ENCODE peak calls at places on chromosomes 12 and 14, in four cellular contexts. E, Q, J and T are unnamed samples.

GRCh38 chr14:101102875-101103274 is 199.4 kb upstream of the RTL1 start:
- DNase-seq in J (no peak), E (peak), Q (no peak), T (no peak)

GRCh38 chr12:3725267-3726115 is 27.4 kb downstream of the CRACR2A start:
- DNase-seq in Q (no peak), E (peak), J (no peak), T (peak)

GRCh38 chr12:104699489-104700194 is 242.9 kb downstream of the CHST11 start:
- DNase-seq in E (peak), Q (no peak), J (no peak), T (no peak)

GRCh38 chr12:82510386-82510785 is 152.1 kb downstream of the METTL25 start:
- DNase-seq in Q (no peak), E (no peak), J (no peak), T (no peak)

GRCh38 chr12:67630373-67631088 is 18.0 kb upstream of the DYRK2 start:
- DNase-seq in Q (no peak), E (no peak), J (peak), T (peak)

GRCh38 chr12:103401421-103401820 is 94.3 kb downstream of the C12orf42 start:
- DNase-seq in Q (no peak), J (no peak), E (no peak), T (peak)

GRCh38 chr14:26896447-26896846 is 298.6 kb upstream of the NOVA1 start:
- DNase-seq in E (peak), Q (no peak), J (peak), T (no peak)

GRCh38 chr12:52965337-52965731 is 16.4 kb downstream of the KRT18 start:
- DNase-seq in Q (no peak), E (no peak), J (no peak), T (no peak)

GRCh38 chr14:73238941-73239340 is 1.6 kb downstream of the PAPLN start:
- DNase-seq in J (no peak), E (no peak), Q (no peak), T (no peak)

GRCh38 chr12:116735951-116736599 is 1.8 kb downstream of the SPRING1 start:
- DNase-seq in E (no peak), Q (no peak), J (no peak), T (no peak)

GRCh38 chr12:18970603-18971002 is 158.9 kb upstream of the PLEKHA5 start:
- DNase-seq in E (no peak), Q (no peak), J (no peak), T (peak)

GRCh38 chr12:90305379-90305778 is 596.7 kb upstream of the ATP2B1 start:
- DNase-seq in J (no peak), Q (no peak), E (no peak), T (no peak)

GRCh38 chr14:43539210-43539609 is 967.9 kb downstream of the FSCB start:
- DNase-seq in E (peak), Q (no peak), J (peak), T (no peak)

GRCh38 chr14:35682802-35683201 is 126.3 kb downstream of the RALGAPA1 start:
- DNase-seq in J (peak), Q (no peak), E (no peak), T (no peak)

GRCh38 chr14:101124860-101125259 is 221.3 kb upstream of the RTL1 start:
- DNase-seq in J (no peak), E (no peak), Q (no peak), T (no peak)

GRCh38 chr14:96666088-96666487 is 131.1 kb upstream of the VRK1 start:
- DNase-seq in J (no peak), E (no peak), Q (no peak), T (no peak)

GRCh38 chr14:100350283-100350926 is 27.3 kb downstream of the SLC25A47 start:
- DNase-seq in Q (no peak), J (no peak), E (no peak), T (no peak)

GRCh38 chr12:56084958-56085543 is 5.1 kb downstream of the ERBB3 start:
- DNase-seq in J (no peak), E (no peak), Q (peak), T (no peak)

GRCh38 chr12:50282581-50283229 is 615 bp downstream of the LIMA1 start:
- DNase-seq in Q (peak), J (peak), E (peak), T (no peak)

GRCh38 chr12:57816855-57817151 is 1.7 kb downstream of the AVIL start:
- DNase-seq in Q (no peak), E (peak), J (no peak), T (no peak)

GRCh38 chr12:53299454-53300180 is at the start of gene MYG1:
- DNase-seq in E (peak), Q (peak), J (peak), T (peak)

GRCh38 chr12:49369723-49370145 is 2.5 kb downstream of the SPATS2 start:
- DNase-seq in Q (peak), E (peak), J (peak), T (peak)

GRCh38 chr12:78331764-78332163 is 501.1 kb downstream of the NAV3 start:
- DNase-seq in E (no peak), J (no peak), Q (no peak), T (no peak)

GRCh38 chr14:96297000-96297399 is 41.0 kb downstream of the BDKRB1 start:
- DNase-seq in Q (no peak), E (peak), J (peak), T (peak)

GRCh38 chr12:72296389-72296788 is 24.2 kb downstream of the TRHDE start:
- DNase-seq in E (peak), J (peak), Q (peak), T (no peak)

GRCh38 chr12:96720363-96720705 is 186.7 kb upstream of the NEDD1 start:
- DNase-seq in E (no peak), Q (peak), J (no peak), T (no peak)

GRCh38 chr12:53695148-53696138 is 19.6 kb upstream of the ATP5MC2 start:
- DNase-seq in E (peak), J (peak), Q (peak), T (no peak)

GRCh38 chr14:77189479-77189878 is 7.9 kb downstream of the TMEM63C start:
- DNase-seq in J (no peak), E (no peak), Q (no peak), T (no peak)

GRCh38 chr14:104694475-104694950 is 5.1 kb downstream of the INF2 start:
- DNase-seq in Q (no peak), J (no peak), E (no peak), T (no peak)

GRCh38 chr12:50509009-50509663 is 4.4 kb downstream of the DIP2B start:
- DNase-seq in J (no peak), E (no peak), Q (no peak), T (no peak)

GRCh38 chr12:90102957-90103652 is 394.5 kb upstream of the ATP2B1 start:
- DNase-seq in E (peak), J (peak), Q (peak), T (peak)

GRCh38 chr12:14417717-14418116 is 52.2 kb downstream of the ATF7IP start:
- DNase-seq in J (peak), E (peak), Q (no peak), T (peak)

GRCh38 chr12:34384693-34385092 is 362.4 kb downstream of the ALG10 start:
- DNase-seq in J (no peak), Q (no peak), E (no peak), T (no peak)

GRCh38 chr14:58540693-58541092 is 97.1 kb upstream of the DACT1 start:
- DNase-seq in J (no peak), Q (no peak), E (no peak), T (no peak)

DNA sequence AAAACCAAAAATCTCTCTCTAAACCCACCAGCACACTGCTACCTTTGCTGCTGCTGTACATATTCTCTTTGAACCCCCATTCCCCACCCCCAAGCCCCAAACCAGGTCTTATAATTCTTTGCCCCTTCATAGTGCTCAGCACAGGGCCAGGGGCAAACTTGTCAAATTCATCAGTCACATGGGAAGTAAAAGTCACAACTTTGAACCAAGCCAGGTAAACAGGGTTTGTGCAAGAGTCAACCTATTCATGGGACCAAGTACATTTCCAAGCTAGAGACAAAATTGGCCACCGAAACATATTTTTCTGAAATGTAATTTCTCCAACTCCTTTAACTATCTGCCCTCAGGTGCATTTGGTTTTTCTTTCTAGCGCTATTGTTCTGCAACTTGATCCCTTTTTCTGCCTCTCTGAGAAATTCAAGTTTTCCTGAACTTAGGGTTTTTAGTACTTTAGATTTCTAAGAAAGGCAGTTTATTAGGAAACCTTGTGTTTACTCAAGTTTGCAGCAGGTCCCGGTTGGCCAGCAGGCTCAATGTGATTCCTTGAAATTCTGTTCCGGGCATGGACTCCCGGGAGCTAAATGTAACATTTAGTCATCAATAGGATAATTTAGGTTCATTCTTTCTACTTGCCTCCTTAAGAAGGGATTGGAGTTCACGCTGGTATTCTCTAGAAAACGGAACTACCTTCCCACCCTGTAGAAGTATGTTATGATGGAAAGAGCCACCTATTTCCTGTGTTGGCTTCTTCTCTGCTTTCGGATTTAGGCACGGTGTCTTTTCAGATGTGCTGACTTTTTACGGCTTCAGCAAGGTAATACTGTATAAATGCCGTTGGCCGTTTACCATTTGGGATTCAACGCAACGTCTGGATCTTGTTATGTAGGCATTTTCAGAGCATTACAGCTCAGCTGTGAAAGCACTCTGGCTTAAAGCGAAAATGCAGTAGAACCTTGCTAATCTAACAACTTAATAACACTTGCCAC is 230.3 kb downstream of the EFCAB11 start:
- DNase-seq in Q (no peak), E (peak), J (no peak), T (no peak)
- H3K4me3 ChIP-seq in Q (no peak), E (peak), J (no peak), T (no peak)

DNA sequence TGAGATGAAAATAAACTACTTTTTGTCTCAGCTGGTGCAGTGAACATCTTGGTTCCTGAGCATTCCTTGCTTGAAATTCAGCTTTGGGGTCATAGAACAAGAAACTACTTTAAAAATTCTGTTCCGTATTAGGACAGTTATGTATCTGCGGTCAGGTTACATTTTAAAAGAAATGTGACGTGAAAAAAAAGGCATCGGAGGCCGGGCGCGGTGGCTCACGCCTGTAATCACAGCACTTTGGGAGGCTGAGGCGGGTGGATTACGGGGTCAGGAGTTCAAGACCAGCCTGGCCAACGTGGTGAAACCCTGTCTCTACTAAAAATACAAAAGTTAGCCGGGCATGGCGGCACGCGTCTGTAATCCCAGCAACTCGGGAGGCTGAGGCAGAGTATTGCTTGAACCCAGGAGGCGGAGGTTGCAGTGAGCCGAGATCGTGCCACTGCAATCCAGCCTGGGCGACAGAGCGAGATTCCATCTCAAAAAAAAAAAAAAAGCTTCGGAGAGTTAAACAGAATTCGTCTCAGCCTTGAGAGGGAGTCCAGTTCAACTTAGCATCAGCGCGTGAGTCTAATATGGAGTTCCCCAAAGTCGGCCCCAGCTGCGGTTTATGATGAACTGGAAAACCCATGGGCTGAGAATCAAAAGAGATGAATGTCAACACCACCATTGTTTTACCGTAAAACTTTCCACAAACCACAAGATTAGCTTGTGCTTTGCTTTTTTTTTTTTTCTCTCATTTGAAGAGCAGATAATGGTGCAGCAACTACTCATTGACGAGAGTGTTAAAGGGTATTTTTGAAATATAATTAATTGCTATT is 2.1 kb upstream of the SLC2A13 start:
- DNase-seq in Q (no peak), E (no peak), J (no peak), T (no peak)
- H3K4me3 ChIP-seq in Q (no peak), E (no peak), J (no peak), T (no peak)

GRCh38 chr14:103107455-103107854 is 12.9 kb downstream of the EXOC3L4 start:
- DNase-seq in E (no peak), J (no peak), Q (no peak), T (no peak)
- H3K4me3 ChIP-seq in E (no peak), J (no peak), Q (no peak), T (no peak)

GRCh38 chr14:82642425-82642824 is 1108.8 kb upstream of the SEL1L start:
- DNase-seq in J (peak), E (peak), Q (peak), T (peak)
- H3K4me3 ChIP-seq in J (peak), E (peak), Q (no peak), T (peak)

DNA sequence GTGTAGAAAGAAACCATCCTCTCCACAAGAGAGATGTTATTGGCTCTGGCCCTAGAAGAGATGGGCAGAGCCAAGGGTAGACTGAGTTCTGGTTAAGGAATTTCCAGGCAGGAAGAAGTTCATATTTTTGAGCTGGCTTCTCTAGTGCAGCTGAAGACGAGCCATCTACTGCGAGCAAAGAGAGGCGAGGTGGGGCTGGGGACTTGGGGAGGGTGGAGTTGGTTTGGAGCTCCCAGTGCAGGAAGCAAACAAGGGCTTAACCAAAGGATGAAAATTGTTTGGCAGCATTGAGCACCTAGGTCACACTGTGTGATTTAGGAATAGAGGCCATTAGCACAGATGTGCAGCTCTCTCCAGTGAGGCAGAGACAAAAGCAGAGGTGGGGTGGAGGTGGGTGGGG is 239.5 kb downstream of the ZFP36L1 start:
- DNase-seq in E (no peak), Q (no peak), J (no peak), T (no peak)
- H3K4me3 ChIP-seq in E (no peak), Q (no peak), J (no peak), T (no peak)

GRCh38 chr12:64160021-64160717 is 61.9 kb downstream of the KICS2 start:
- DNase-seq in J (peak), Q (no peak), E (peak), T (no peak)
- H3K4me3 ChIP-seq in J (no peak), Q (no peak), E (no peak), T (no peak)

GRCh38 chr14:66072190-66072905 is 413.8 kb upstream of the CCDC196 start:
- DNase-seq in J (no peak), E (no peak), Q (no peak), T (no peak)

GRCh38 chr14:66070542-66071319 is 415.4 kb upstream of the CCDC196 start:
- DNase-seq in Q (peak), E (peak), J (peak), T (peak)

GRCh38 chr14:66066991-66067788 is 419.0 kb upstream of the CCDC196 start:
- DNase-seq in Q (no peak), J (no peak), E (no peak), T (no peak)

GRCh38 chr14:66074546-66074945 is 411.6 kb upstream of the CCDC196 start:
- DNase-seq in E (no peak), Q (no peak), J (no peak), T (no peak)

DNA sequence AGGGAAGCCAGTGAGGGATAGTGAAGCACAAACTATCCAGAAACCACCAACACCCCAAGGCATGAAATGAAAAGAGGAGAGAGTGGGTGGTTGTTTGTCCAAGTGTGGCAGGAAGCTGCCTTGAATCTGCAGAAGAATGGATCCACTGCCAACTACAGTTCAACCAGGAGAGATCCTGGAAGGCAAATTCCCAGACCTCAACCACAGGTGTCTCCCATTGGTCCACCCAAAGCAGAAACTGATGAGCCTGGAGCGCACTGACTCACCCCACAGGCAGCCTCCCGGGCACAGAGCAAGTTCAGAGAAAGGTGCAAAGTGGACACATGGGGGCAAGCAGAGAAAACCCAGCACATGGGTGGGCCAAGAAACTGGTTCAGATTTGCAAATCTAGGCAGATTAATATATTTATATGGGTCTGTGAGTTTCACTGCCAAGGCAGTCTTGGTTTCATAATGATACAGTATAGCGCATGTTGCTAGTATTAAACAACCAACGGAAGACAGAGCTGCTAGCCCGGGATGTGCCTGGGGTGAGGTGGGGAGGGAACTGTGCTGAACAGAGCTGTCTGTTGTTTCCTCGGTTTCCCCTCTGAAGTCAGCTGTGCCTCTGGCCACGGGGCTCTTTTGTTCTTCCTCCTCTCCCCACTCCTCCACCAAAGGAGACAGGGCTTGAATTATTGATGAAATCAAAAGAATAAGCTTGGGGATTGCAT is 416.2 kb upstream of the CCDC196 start:
- DNase-seq in J (no peak), Q (no peak), E (no peak), T (no peak)
- H3K4me3 ChIP-seq in J (no peak), Q (no peak), E (no peak), T (no peak)

GRCh38 chr14:99246536-99247083 is 25.4 kb downstream of the BCL11B start:
- DNase-seq in J (no peak), Q (no peak), E (no peak), T (no peak)
- H3K4me3 ChIP-seq in J (no peak), Q (no peak), E (no peak), T (no peak)

GRCh38 chr12:114275937-114276785 is 129.8 kb downstream of the TBX5 start:
- DNase-seq in E (peak), J (peak), Q (no peak), T (no peak)
- H3K4me3 ChIP-seq in E (no peak), J (no peak), Q (no peak), T (no peak)